ENCODE peak calls at places on chromosomes 4 and X, in seven cellular contexts. C, P, U, F, D, H and M are unnamed samples.

GRCh38 chrX:107566603-107567262 is 61.6 kb upstream of the PRPS1 start:
- DNase-seq in U (peak), H (no peak), P (no peak), D (no peak), C (no peak), F (no peak), M (no peak)

GRCh38 chr4:102824398-102824797 is 3.0 kb downstream of the UBE2D3 start:
- DNase-seq in H (no peak), D (no peak), F (no peak), P (no peak), C (no peak), U (no peak), M (no peak)

GRCh38 chr4:156888762-156889161 is 82.8 kb downstream of the PDGFC start:
- DNase-seq in U (peak), D (peak), P (no peak), C (no peak), F (peak), H (no peak), M (no peak)

GRCh38 chrX:95076449-95076848 is 1402.4 kb downstream of the FAM133A start:
- DNase-seq in C (peak), F (no peak), H (no peak), D (peak), U (peak), P (no peak), M (no peak)

GRCh38 chrX:57366430-57366829 is 79.9 kb downstream of the FAAH2 start:
- DNase-seq in C (no peak), P (no peak), F (no peak), U (no peak), H (no peak), D (no peak), M (no peak)

GRCh38 chrX:44945736-44946135 is 72.7 kb downstream of the KDM6A start:
- DNase-seq in P (no peak), H (no peak), C (peak), D (no peak), F (no peak), U (peak), M (no peak)

GRCh38 chr4:77950204-77950603 is 87.6 kb downstream of the MRPL1 start:
- DNase-seq in D (peak), P (no peak), F (no peak), U (no peak), C (no peak), H (no peak), M (no peak)

GRCh38 chr4:60173103-60173502 is 1027.0 kb upstream of the ADGRL3 start:
- DNase-seq in P (no peak), U (no peak), F (no peak), H (no peak), D (no peak), C (no peak), M (no peak)

GRCh38 chr4:8155660-8156421 is 2.8 kb downstream of the ABLIM2 start:
- DNase-seq in C (no peak), D (no peak), H (no peak), F (no peak), P (no peak), U (no peak), M (no peak)
- TF ChIP-seq CTCF in C (no peak), D (no peak), H (no peak), F (no peak), P (no peak), U (no peak), M (no peak)

DNA sequence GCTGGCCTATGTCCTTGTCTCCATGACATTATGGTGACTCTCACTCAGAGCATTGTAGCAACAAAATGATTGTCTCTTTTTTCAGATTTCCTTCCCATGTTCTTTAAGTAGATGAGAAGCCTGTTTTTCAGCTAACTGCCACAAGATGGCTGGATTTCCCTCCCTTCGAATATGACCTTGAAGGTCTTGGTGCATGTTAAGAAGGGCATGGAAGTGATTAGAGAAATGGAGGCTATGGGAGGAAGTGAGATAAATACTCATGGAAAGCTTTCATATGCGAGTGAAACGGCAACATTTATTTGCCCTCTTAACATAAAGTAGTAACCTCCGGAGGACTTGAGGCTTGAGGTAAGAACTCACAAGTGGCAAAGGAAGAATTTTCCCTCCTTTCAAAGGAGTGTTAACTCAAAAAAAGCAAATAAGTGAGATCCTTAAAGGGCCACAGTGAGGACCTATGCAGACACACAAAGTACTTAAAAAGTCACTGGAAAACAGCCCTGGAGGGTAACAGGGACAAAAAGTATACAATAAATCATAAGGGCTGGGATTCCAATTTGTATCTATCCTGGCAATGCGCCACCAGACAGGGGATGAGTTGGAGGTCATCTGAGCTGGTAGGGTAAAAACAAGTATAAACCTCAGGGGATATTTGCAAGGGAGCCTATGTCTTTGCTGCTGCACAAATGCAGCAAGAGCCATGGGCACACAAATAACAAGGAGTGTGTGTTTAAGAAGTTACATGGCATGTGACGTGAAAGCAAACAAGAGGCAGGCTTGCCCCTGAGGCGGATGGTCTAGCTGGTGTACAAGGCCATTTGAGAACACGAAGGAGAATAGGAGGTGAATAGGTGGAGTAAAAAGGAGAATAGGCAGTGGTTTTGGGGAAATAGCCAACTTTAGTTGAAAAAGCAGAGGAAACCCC is 96.2 kb downstream of the CPE start:
- DNase-seq in U (no peak), D (no peak), H (no peak), F (no peak), P (no peak), C (no peak), M (no peak)
- TF ChIP-seq CTCF in U (no peak), D (no peak), H (no peak), F (no peak), P (no peak), C (no peak), M (no peak)

DNA sequence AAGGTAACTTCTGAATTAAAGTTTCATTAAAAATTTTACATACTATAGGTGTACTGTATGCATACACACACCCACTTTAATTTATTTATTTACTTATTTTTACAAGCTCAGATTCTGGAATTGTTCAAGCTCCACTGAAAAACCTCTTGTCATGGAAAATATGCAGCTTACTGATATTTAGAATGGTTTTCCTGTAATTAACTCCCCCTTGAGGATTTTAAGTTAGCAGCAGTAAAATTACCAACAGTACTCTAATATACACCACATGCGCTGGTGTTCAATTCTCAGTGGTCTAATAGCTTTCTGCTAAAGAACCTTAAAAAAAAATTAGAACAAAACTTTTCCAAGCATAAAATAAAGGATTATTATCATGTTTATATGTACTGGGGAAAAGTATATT is 12.0 kb downstream of the MAB21L2 start:
- DNase-seq in P (no peak), U (peak), H (no peak), F (no peak), D (peak), C (no peak), M (no peak)
- TF ChIP-seq CTCF in P (peak), U (peak), H (no peak), F (peak), D (peak), C (no peak), M (no peak)

GRCh38 chr4:164890691-164891090 is 13.7 kb downstream of the APELA start:
- DNase-seq in P (no peak), H (no peak), D (peak), F (no peak), U (no peak), C (no peak), M (no peak)

GRCh38 chr4:164894725-164895124 is 17.7 kb downstream of the APELA start:
- DNase-seq in U (no peak), F (no peak), P (no peak), D (no peak), C (no peak), H (no peak), M (peak)

GRCh38 chr4:164888096-164888495 is 11.1 kb downstream of the APELA start:
- DNase-seq in U (no peak), H (no peak), F (no peak), C (no peak), P (no peak), D (no peak), M (no peak)

GRCh38 chr4:164892018-164892417 is 15.0 kb downstream of the APELA start:
- DNase-seq in P (no peak), C (no peak), D (no peak), U (no peak), F (no peak), H (no peak), M (no peak)
- TF ChIP-seq CTCF in P (no peak), C (no peak), D (no peak), U (no peak), F (no peak), H (no peak), M (no peak)